ENCODE peak calls at places on chromosome 11, in six cellular contexts. M is lower lobe of right lung, R is left ventricle myocardium inferior, S is amygdala, Q is NCI-H524, A is fibroblast of villous mesenchyme. U is an unnamed sample.

GRCh38 chr11:60864856-60865513 is 2.4 kb upstream of the ZP1 start:
- DNase-seq in M (peak; percentile 16), R (no peak), S (no peak), Q (no peak), A (no peak), U (no peak)

GRCh38 chr11:121652982-121653381 is 200.2 kb upstream of the SORL1-AS1 start:
- DNase-seq in M (no peak), R (no peak), S (no peak), Q (peak; percentile 45), A (no peak), U (no peak)

GRCh38 chr11:61091373-61092279 is 10.7 kb upstream of the CD5 start:
- DNase-seq in M (no peak), R (no peak), S (no peak), Q (no peak), A (peak; percentile 10), U (no peak)

GRCh38 chr11:92439133-92439532 is 214.5 kb downstream of the FAT3 start:
- DNase-seq in M (no peak), R (no peak), S (no peak), Q (no peak), A (no peak), U (no peak)

GRCh38 chr11:36056160-36056751 is 112.4 kb downstream of the LDLRAD3 start:
- DNase-seq in M (no peak), R (no peak), S (no peak), Q (peak; percentile 45), A (peak; percentile 47), U (peak; percentile 24)

GRCh38 chr11:1281326-1281973 is 28.0 kb downstream of the TOLLIP start:
- DNase-seq in M (peak; percentile 34), R (no peak), S (no peak), Q (no peak), A (no peak), U (no peak)

GRCh38 chr11:69558519-69558941 is 77.1 kb downstream of the LINC01488 start:
- DNase-seq in M (no peak), R (no peak), S (no peak), Q (no peak), A (no peak), U (no peak)

GRCh38 chr11:110759972-110760381 is 47.7 kb upstream of the ARHGAP20 start:
- DNase-seq in M (no peak), R (no peak), S (no peak), Q (no peak), A (peak; percentile 78), U (no peak)

GRCh38 chr11:30481385-30481784 is 104.8 kb downstream of the MPPED2 start:
- DNase-seq in M (no peak), R (no peak), S (no peak), Q (peak; percentile 32), A (no peak), U (no peak)

GRCh38 chr11:134843020-134843419 is 431.0 kb upstream of the B3GAT1 start:
- DNase-seq in M (no peak), R (no peak), S (no peak), Q (no peak), A (no peak), U (no peak)

GRCh38 chr11:94302806-94303205 is 1.6 kb upstream of the IZUMO1R start:
- DNase-seq in M (no peak), R (no peak), S (no peak), Q (peak; percentile 85), A (no peak), U (no peak)

GRCh38 chr11:2189938-2190669 is 18.5 kb upstream of the TH start:
- DNase-seq in M (no peak), R (no peak), S (no peak), Q (no peak), A (no peak), U (no peak)

GRCh38 chr11:66429983-66430602 is 8.6 kb downstream of the MRPL11 start:
- DNase-seq in M (peak; percentile 83), R (peak; percentile 68), S (peak; percentile 13), Q (peak; percentile 61), A (peak; percentile 78), U (peak; percentile 79)